ENCODE peak calls at places on chromosome 12, in four cellular contexts. C is upper lobe of right lung; S is prostate gland; Y is activated CD8-positive, alpha-beta memory T cell treated with anti-CD3 and anti-CD28 coated beads for 24 hours. A is an unnamed sample.

GRCh38 chr12:56521209-56521589 is 421 bp upstream of the RBMS2 start:
- DNase-seq in C (peak; percentile 76), S (no peak), Y (no peak), A (no peak)

GRCh38 chr12:130764073-130764472 is 48.0 kb upstream of the RIMBP2 start:
- DNase-seq in C (no peak), S (no peak), Y (no peak), A (no peak)

GRCh38 chr12:79451988-79452387 is 238.8 kb downstream of the PAWR start:
- DNase-seq in C (no peak), S (peak; percentile 23), Y (no peak), A (no peak)

GRCh38 chr12:99386907-99387306 is 260.6 kb upstream of the GARIN6 start:
- DNase-seq in C (no peak), S (no peak), Y (no peak), A (no peak)

GRCh38 chr12:91663331-91663998 is 480.8 kb upstream of the DCN start:
- DNase-seq in C (no peak), S (no peak), Y (no peak), A (peak; percentile 13)

GRCh38 chr12:104672501-104673265 is 215.9 kb downstream of the CHST11 start:
- DNase-seq in C (peak; percentile 75), S (no peak), Y (no peak), A (no peak)

GRCh38 chr12:132555686-132556085 is 54.7 kb downstream of the LRCOL1 start:
- DNase-seq in C (no peak), S (no peak), Y (no peak), A (no peak)

GRCh38 chr12:12032260-12032761 is 38.4 kb upstream of the BCL2L14 start:
- DNase-seq in C (no peak), S (no peak), Y (peak; percentile 62), A (no peak)

GRCh38 chr12:89427508-89428156 is 75.3 kb upstream of the DUSP6 start:
- DNase-seq in C (no peak), S (no peak), Y (no peak), A (no peak)

GRCh38 chr12:92467886-92468285 is 234.9 kb upstream of the PLEKHG7 start:
- DNase-seq in C (no peak), S (no peak), Y (no peak), A (no peak)

GRCh38 chr12:129844662-129845061 is 59.2 kb downstream of the TMEM132D start:
- DNase-seq in C (no peak), S (no peak), Y (no peak), A (no peak)